ENCODE peak calls at places on chromosomes 5 and 9, in eight cellular contexts. L is effector memory CD4-positive, alpha-beta T cell; A is right atrium auricular region; R is mesenchymal stem cell; V is endodermal cell; N is aorta; O is heart left ventricle; G is body of pancreas. I is an unnamed sample.
A peak's percentile ranks its signal among the peaks of the same experiment; 100 is the strongest.

GRCh38 chr5:160905285-160905684 is 53.3 kb upstream of the ATP10B start:
- DNase-seq in G (no peak), R (no peak), O (no peak), A (no peak), L (no peak), V (no peak), N (no peak), I (no peak)

GRCh38 chr5:113102121-113102531 is 125.5 kb downstream of the DCP2 start:
- DNase-seq in N (no peak), G (no peak), L (no peak), V (no peak), R (no peak), O (no peak), A (no peak), I (no peak)

GRCh38 chr5:101418735-101419134 is 515.7 kb upstream of the ST8SIA4 start:
- DNase-seq in A (no peak), L (no peak), G (no peak), R (peak; percentile 68), V (no peak), O (no peak), N (no peak), I (no peak)

GRCh38 chr5:150538007-150538917 is 30.3 kb downstream of the NDST1 start:
- DNase-seq in G (no peak), V (no peak), N (peak; percentile 52), L (no peak), O (no peak), R (no peak), A (no peak), I (no peak)

GRCh38 chr5:119365847-119366536 is 10.2 kb downstream of the TNFAIP8 start:
- DNase-seq in N (no peak), L (no peak), A (no peak), G (no peak), O (no peak), R (no peak), V (no peak), I (no peak)

GRCh38 chr5:173720341-173721258 is 104.2 kb upstream of the BOD1 start:
- DNase-seq in G (no peak), N (no peak), A (no peak), L (no peak), V (no peak), O (no peak), R (no peak), I (no peak)

GRCh38 chr9:92637886-92638620 is 31.9 kb downstream of the IPPK start:
- DNase-seq in R (no peak), N (peak; percentile 23), O (no peak), V (no peak), L (no peak), A (peak; percentile 30), G (no peak), I (no peak)

GRCh38 chr9:91047993-91048607 is 246.5 kb downstream of the SYK start:
- DNase-seq in G (no peak), V (no peak), A (peak; percentile 23), L (no peak), O (no peak), R (peak; percentile 87), N (no peak), I (peak; percentile 47)

GRCh38 chr9:101566904-101567724 is 27.7 kb downstream of the PPP3R2 start:
- DNase-seq in V (peak; percentile 67), R (peak; percentile 54), G (peak; percentile 14), L (no peak), O (no peak), N (no peak), A (no peak), I (peak; percentile 68)

GRCh38 chr9:6962164-6962563 is 204.4 kb downstream of the KDM4C start:
- DNase-seq in R (no peak), A (no peak), O (no peak), N (no peak), L (no peak), V (no peak), G (no peak), I (no peak)

GRCh38 chr9:133563286-133564213 is 29.0 kb downstream of the ADAMTSL2 start:
- DNase-seq in A (peak; percentile 89), O (peak; percentile 48), N (no peak), L (no peak), G (no peak), V (no peak), R (peak; percentile 51), I (no peak)

GRCh38 chr9:36392489-36392888 is 7.6 kb downstream of the RNF38 start:
- DNase-seq in G (no peak), A (no peak), R (peak; percentile 18), O (no peak), L (no peak), V (no peak), N (no peak), I (no peak)

GRCh38 chr9:33263131-33263935 is 1.2 kb downstream of the BAG1 start:
- DNase-seq in V (peak; percentile 61), A (peak; percentile 9), L (no peak), R (peak; percentile 63), G (no peak), O (peak; percentile 18), N (no peak), I (no peak)

GRCh38 chr5:78964889-78965288 is 20.2 kb downstream of the ARSB start:
- DNase-seq in O (no peak), N (no peak), R (peak; percentile 79), V (no peak), A (no peak), L (no peak), G (peak; percentile 42), I (no peak)

GRCh38 chr5:110865400-110866094 is 126.7 kb downstream of the SLC25A46 start:
- DNase-seq in O (no peak), G (no peak), L (no peak), R (peak; percentile 31), V (peak; percentile 91), A (no peak), N (no peak), I (no peak)

DNA sequence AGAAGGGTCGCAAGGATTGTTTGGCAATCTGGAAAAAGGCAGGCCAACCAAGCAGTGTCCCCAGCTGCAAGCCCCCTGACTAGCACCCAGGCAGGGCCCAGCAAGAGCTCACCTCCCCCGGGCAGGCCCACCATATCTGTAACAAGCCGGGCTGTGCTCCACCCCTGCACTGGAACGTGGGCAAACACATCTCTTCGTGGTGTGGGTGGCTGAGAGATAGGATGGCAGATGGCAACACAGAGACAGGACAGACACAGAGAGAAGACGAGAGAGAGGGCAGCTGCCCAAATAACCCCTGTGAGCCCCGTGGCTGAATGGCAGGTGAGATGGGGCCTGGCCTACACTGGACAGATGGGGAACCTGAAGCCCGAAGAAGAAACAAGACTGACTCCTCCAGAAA is 9.4 kb downstream of the BBLN start:
- DNase-seq in R (no peak), G (no peak), L (no peak), O (no peak), A (no peak), N (no peak), V (no peak), I (no peak)
- H3K36me3 ChIP-seq in R (peaks cover 76% of the 10 kb centered on the region), G (peaks cover 33% of the 10 kb centered on the region), L (peaks cover 32% of the 10 kb centered on the region), O (peaks cover 67% of the 10 kb centered on the region), A (peaks cover 54% of the 10 kb centered on the region), N (peaks cover 6% of the 10 kb centered on the region), V (peaks cover 60% of the 10 kb centered on the region), I (peaks cover 45% of the 10 kb centered on the region)

GRCh38 chr5:134533115-134533815 is 7.8 kb downstream of the JADE2 start:
- DNase-seq in A (peak; percentile 94), G (peak; percentile 30), R (no peak), L (no peak), V (no peak), N (peak; percentile 90), O (peak; percentile 49), I (no peak)

GRCh38 chr5:134537297-134537696 is 11.8 kb downstream of the JADE2 start:
- DNase-seq in G (no peak), A (no peak), N (peak; percentile 22), L (no peak), V (no peak), O (no peak), R (no peak), I (no peak)

GRCh38 chr5:134536876-134537275 is 11.4 kb downstream of the JADE2 start:
- DNase-seq in L (no peak), A (no peak), R (no peak), N (peak; percentile 15), V (no peak), G (no peak), O (no peak), I (no peak)

GRCh38 chr5:134534726-134535110 is 9.2 kb downstream of the JADE2 start:
- DNase-seq in L (no peak), R (no peak), A (no peak), V (peak; percentile 80), O (no peak), G (no peak), N (peak; percentile 42), I (no peak)

GRCh38 chr5:134534058-134534725 is 8.7 kb downstream of the JADE2 start:
- DNase-seq in V (no peak), O (no peak), R (no peak), A (no peak), L (no peak), N (peak; percentile 30), G (no peak), I (no peak)
- H3K4me1 ChIP-seq in V (peaks cover 33% of the 10 kb centered on the region), O (peaks cover 62% of the 10 kb centered on the region), R (peaks cover 23% of the 10 kb centered on the region), A (peaks cover 66% of the 10 kb centered on the region), L (peaks cover 63% of the 10 kb centered on the region), N (peaks cover 7% of the 10 kb centered on the region), G (peaks cover 54% of the 10 kb centered on the region), I (peaks cover 79% of the 10 kb centered on the region)

GRCh38 chr5:135978212-135978631 is 23.4 kb upstream of the LECT2 start:
- DNase-seq in R (no peak), N (no peak), O (no peak), G (no peak), A (no peak), L (no peak), V (peak; percentile 65), I (no peak)
- H3K9me3 ChIP-seq in R (no peaks in the 10 kb centered on the region), N (no peaks in the 10 kb centered on the region), O (no peaks in the 10 kb centered on the region), G (no peaks in the 10 kb centered on the region), A (no peaks in the 10 kb centered on the region), L (no peaks in the 10 kb centered on the region), V (no peaks in the 10 kb centered on the region), I (no peaks in the 10 kb centered on the region)

DNA sequence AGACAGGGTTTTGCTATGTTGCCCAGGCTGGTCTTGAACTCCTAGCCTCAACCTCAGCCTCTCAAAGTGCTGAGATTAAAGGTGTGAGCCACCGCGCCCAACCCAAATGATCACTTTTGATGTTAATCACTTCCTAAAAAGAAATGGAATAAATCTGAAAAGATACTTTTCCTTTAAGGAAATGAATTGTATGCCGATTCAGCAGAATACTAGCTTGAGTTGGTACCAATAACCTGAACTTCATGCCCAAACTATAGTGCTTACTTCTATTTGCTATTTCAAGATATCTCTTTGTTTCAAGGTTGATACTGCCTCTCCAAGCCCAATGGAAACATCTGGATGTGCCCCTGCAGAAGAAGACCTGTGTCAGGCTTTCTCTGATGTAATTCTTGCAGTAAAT is 4.0 kb downstream of the CCNB1 start:
- DNase-seq in A (no peak), N (no peak), G (no peak), L (no peak), V (no peak), O (no peak), R (no peak), I (no peak)
- H3K36me3 ChIP-seq in A (peaks cover 7% of the 10 kb centered on the region), N (no peaks in the 10 kb centered on the region), G (no peaks in the 10 kb centered on the region), L (peaks cover 3% of the 10 kb centered on the region), V (peaks cover 77% of the 10 kb centered on the region), O (peaks cover 45% of the 10 kb centered on the region), R (peaks cover 35% of the 10 kb centered on the region), I (peaks cover 5% of the 10 kb centered on the region)